ENCODE peak calls at places on chromosomes 6 and 20, in seven cellular contexts. C, L, M, H, A, S and V are unnamed samples.

GRCh38 chr6:12007915-12008286 is 4.2 kb upstream of the HIVEP1 start:
- DNase-seq in L (no peak), S (no peak), H (no peak), A (no peak), C (no peak), M (no peak), V (no peak)

GRCh38 chr6:159959976-159960384 is 8.9 kb upstream of the IGF2R start:
- DNase-seq in C (no peak), A (peak), L (no peak), M (peak), S (no peak), H (no peak), V (no peak)

GRCh38 chr6:4102687-4103244 is 23.8 kb upstream of the FAM217A start:
- DNase-seq in S (no peak), L (no peak), H (no peak), A (no peak), M (no peak), C (no peak), V (peak)

GRCh38 chr20:2599265-2600060 is 53.0 kb upstream of the NOP56 start:
- DNase-seq in S (no peak), M (no peak), H (no peak), C (no peak), L (peak), A (peak), V (no peak)

GRCh38 chr20:35561268-35561667 is 19.4 kb downstream of the ERGIC3 start:
- DNase-seq in S (peak), H (no peak), L (peak), M (peak), A (peak), C (peak), V (no peak)

GRCh38 chr6:7684843-7685242 is 41.1 kb upstream of the BMP6 start:
- DNase-seq in S (no peak), C (no peak), L (no peak), M (no peak), H (no peak), A (no peak), V (no peak)

GRCh38 chr6:53055873-53056272 is 9.3 kb upstream of the FBXO9 start:
- DNase-seq in A (no peak), L (no peak), S (no peak), C (no peak), H (no peak), M (no peak), V (no peak)

GRCh38 chr20:45322952-45323383 is 14.9 kb upstream of the MATN4 start:
- DNase-seq in A (peak), L (peak), C (no peak), S (peak), M (peak), H (peak), V (peak)

GRCh38 chr20:58154106-58154505 is 74.3 kb downstream of the ANKRD60 start:
- DNase-seq in C (no peak), M (no peak), H (no peak), A (no peak), L (no peak), S (no peak), V (no peak)

GRCh38 chr20:26163890-26164289 is 467.2 kb upstream of the ZNF337 start:
- DNase-seq in M (peak), H (no peak), L (peak), S (peak), C (peak), A (peak), V (no peak)

GRCh38 chr6:21593927-21594421 is 423 bp downstream of the SOX4 start:
- DNase-seq in S (peak), M (peak), A (peak), H (no peak), C (no peak), L (peak), V (peak)

GRCh38 chr6:148182378-148182777 is 160.3 kb upstream of the SASH1 start:
- DNase-seq in S (no peak), A (no peak), H (no peak), C (no peak), L (no peak), M (no peak), V (no peak)

GRCh38 chr6:99422912-99423311 is 2.2 kb downstream of the PNISR start:
- DNase-seq in C (no peak), S (no peak), A (no peak), L (peak), M (no peak), H (no peak), V (no peak)

GRCh38 chr6:1381397-1382330 is 7.7 kb upstream of the FOXF2 start:
- DNase-seq in M (no peak), H (peak), C (peak), A (peak), L (peak), S (peak), V (peak)

GRCh38 chr20:33133616-33133941 is 34.4 kb upstream of the BPIFA2 start:
- DNase-seq in M (no peak), S (no peak), H (no peak), C (no peak), L (no peak), A (no peak), V (no peak)

GRCh38 chr6:87397656-87398055 is 10.1 kb upstream of the CFAP206 start:
- DNase-seq in L (no peak), H (no peak), A (no peak), C (no peak), M (no peak), S (no peak), V (no peak)

GRCh38 chr6:108484016-108484415 is 76.7 kb upstream of the FOXO3 start:
- DNase-seq in S (no peak), H (no peak), C (no peak), M (peak), A (no peak), L (no peak), V (no peak)

GRCh38 chr20:58065508-58066361 is 162.7 kb downstream of the ANKRD60 start:
- DNase-seq in M (peak), S (peak), A (no peak), L (no peak), H (no peak), C (no peak), V (no peak)

GRCh38 chr6:151616091-151616513 is 122.3 kb downstream of the CCDC170 start:
- DNase-seq in A (no peak), M (no peak), S (no peak), L (no peak), H (no peak), C (no peak), V (no peak)

GRCh38 chr20:21371193-21371592 is 26.1 kb downstream of the NKX2-4 start:
- DNase-seq in C (no peak), A (no peak), M (no peak), H (no peak), S (no peak), L (no peak), V (no peak)

GRCh38 chr20:62908971-62909791 is 17.1 kb downstream of the DIDO1 start:
- DNase-seq in H (no peak), A (no peak), M (no peak), S (no peak), C (no peak), L (no peak), V (no peak)

GRCh38 chr6:87847830-87848210 is 145.8 kb upstream of the AKIRIN2 start:
- DNase-seq in S (no peak), A (no peak), L (no peak), H (no peak), C (no peak), M (no peak), V (no peak)

GRCh38 chr20:57620999-57621398 is 773 bp upstream of the ZBP1 start:
- DNase-seq in M (no peak), L (no peak), C (no peak), A (no peak), S (no peak), H (no peak), V (no peak)

GRCh38 chr6:135909737-135910387 is 58.4 kb downstream of the PDE7B start:
- DNase-seq in C (no peak), A (peak), M (peak), H (no peak), S (peak), L (peak), V (peak)

GRCh38 chr6:41503435-41503768 is 42.8 kb upstream of the FOXP4 start:
- DNase-seq in M (no peak), A (no peak), H (no peak), L (no peak), S (no peak), C (peak), V (no peak)

DNA sequence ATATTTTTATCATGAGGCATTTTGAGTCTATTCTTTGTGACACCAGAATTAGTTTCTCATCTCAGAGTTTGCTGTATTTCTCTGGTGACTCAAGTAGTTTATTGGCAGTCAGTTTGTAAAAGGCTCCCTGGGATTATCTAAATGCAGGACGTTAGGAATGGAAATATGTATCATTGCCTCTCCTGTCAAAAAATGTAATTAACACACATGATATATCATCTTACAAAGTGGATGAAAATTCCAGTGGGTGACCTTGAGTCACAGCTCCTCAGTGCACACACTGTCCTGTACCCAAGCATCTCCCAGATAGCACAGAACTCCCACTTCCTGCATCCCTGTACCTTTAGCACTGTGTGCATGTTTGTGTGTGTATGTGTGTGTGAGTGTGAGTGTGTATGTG is 258.6 kb downstream of the LAMA2 start:
- DNase-seq in S (peak), L (no peak), H (peak), M (no peak), C (no peak), A (peak), V (no peak)
- H3K27ac ChIP-seq in S (no peak), L (no peak), H (peak), M (no peak), C (no peak), A (no peak), V (no peak)

GRCh38 chr6:169370666-169371343 is 117.2 kb upstream of the THBS2 start:
- DNase-seq in S (no peak), H (no peak), A (peak), M (peak), L (no peak), C (no peak), V (no peak)
- H3K27ac ChIP-seq in S (no peak), H (no peak), A (no peak), M (no peak), L (no peak), C (no peak), V (no peak)

GRCh38 chr6:9543649-9544048 is 871.2 kb downstream of the TFAP2A start:
- DNase-seq in M (no peak), H (no peak), A (no peak), C (no peak), L (peak), S (no peak), V (no peak)
- H3K27ac ChIP-seq in M (no peak), H (no peak), A (no peak), C (no peak), L (no peak), S (no peak), V (no peak)

DNA sequence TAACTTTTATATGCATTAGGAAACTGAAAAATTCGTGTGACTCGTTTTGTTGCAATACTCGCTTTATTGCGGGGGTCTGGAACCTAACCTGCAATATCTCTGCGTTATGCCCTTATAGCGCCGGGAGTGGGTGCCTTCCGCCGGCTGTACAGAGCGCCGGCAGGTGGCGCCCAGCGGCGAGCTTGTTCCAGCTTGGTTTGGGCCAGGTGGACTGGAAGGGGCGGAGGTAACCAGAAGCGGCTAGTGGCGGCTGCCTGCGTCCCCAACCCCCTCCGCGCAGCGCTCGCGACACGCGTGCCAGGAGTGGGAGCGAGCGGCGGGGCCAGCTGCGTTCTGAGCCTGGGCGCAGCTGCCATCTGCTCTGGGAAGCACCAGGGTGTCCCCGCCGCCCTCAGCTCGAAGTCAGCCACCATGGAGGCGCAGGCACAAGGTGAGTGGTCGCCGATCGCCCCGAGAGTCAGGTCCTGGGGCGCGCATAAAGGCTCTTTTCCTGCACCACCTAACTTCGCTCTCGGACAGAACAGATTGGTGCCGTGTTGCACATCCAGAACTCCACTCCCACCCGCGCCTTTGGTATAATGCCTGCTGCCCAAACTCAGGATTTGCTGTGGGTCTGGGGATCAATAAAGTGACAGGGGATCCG is at the start of gene TPD52L1:
- DNase-seq in L (peak), M (peak), C (peak), A (peak), S (peak), H (peak), V (peak)
- H3K27ac ChIP-seq in L (no peak), M (no peak), C (no peak), A (no peak), S (no peak), H (peak), V (peak)

GRCh38 chr6:105164418-105164817 is 15.4 kb downstream of the POPDC3 start:
- DNase-seq in C (peak), L (no peak), H (peak), M (peak), A (peak), S (peak), V (no peak)
- H3K27ac ChIP-seq in C (no peak), L (no peak), H (peak), M (no peak), A (peak), S (no peak), V (no peak)